ENCODE peak calls at places on chromosomes 6 and 20, in eight cellular contexts. T is uterus; D is aorta; E is tibial artery; U is CD8-positive, alpha-beta T cell; G is pancreas; J is left ventricle myocardium inferior; R is psoas muscle. Y is an unnamed sample.

GRCh38 chr20:58708246-58708931 is 15.8 kb downstream of the NPEPL1 start:
- DNase-seq in D (peak; percentile 64), R (no peak), U (peak; percentile 42), J (peak; percentile 7), T (peak; percentile 7), E (peak; percentile 55), G (peak; percentile 52), Y (no peak)

GRCh38 chr6:134046054-134046453 is 6.4 kb downstream of the SLC2A12 start:
- DNase-seq in U (no peak), J (no peak), D (no peak), E (no peak), R (no peak), T (no peak), G (no peak), Y (no peak)

GRCh38 chr20:58213112-58213511 is 15.3 kb downstream of the ANKRD60 start:
- DNase-seq in R (no peak), D (peak; percentile 42), E (no peak), U (no peak), G (no peak), T (no peak), J (no peak), Y (no peak)

GRCh38 chr6:101069191-101069795 is 188.2 kb upstream of the ASCC3 start:
- DNase-seq in E (no peak), T (no peak), G (no peak), U (no peak), R (no peak), J (no peak), D (no peak), Y (no peak)

GRCh38 chr6:8277769-8278168 is 157.6 kb downstream of the SLC35B3 start:
- DNase-seq in G (no peak), J (no peak), T (no peak), E (no peak), D (no peak), U (no peak), R (no peak), Y (no peak)

GRCh38 chr6:155314773-155315515 is 660 bp upstream of the TFB1M start:
- DNase-seq in G (no peak), E (peak; percentile 78), U (no peak), D (peak; percentile 75), J (peak; percentile 56), T (peak; percentile 36), R (peak; percentile 59), Y (peak; percentile 90)

GRCh38 chr6:166203003-166203640 is 35.5 kb upstream of the TBXT start:
- DNase-seq in U (no peak), T (no peak), E (no peak), J (no peak), G (no peak), R (no peak), D (no peak), Y (no peak)

GRCh38 chr20:35156978-35157377 is 9.8 kb upstream of the EDEM2 start:
- DNase-seq in U (no peak), J (no peak), G (no peak), T (no peak), D (no peak), R (no peak), E (no peak), Y (no peak)

GRCh38 chr6:158016571-158017383 is 35.1 kb downstream of the SYNJ2 start:
- DNase-seq in J (peak; percentile 11), E (peak; percentile 53), R (no peak), D (peak; percentile 47), U (no peak), G (peak; percentile 35), T (no peak), Y (no peak)

GRCh38 chr6:31350973-31351733 is 5.8 kb downstream of the HLA-B start:
- DNase-seq in T (no peak), D (no peak), U (no peak), E (no peak), R (no peak), G (no peak), J (no peak), Y (no peak)

GRCh38 chr20:17202668-17203067 is 24.2 kb upstream of the PCSK2 start:
- DNase-seq in T (no peak), D (no peak), G (no peak), J (no peak), E (no peak), R (no peak), U (no peak), Y (no peak)

GRCh38 chr6:26031595-26032386 is 55.4 kb upstream of the HFE start:
- DNase-seq in U (peak; percentile 88), D (peak; percentile 86), G (peak; percentile 66), R (peak; percentile 55), T (peak; percentile 78), J (peak; percentile 51), E (peak; percentile 86), Y (peak; percentile 98)

GRCh38 chr6:135224037-135224647 is 43.0 kb downstream of the MYB start:
- DNase-seq in G (no peak), U (no peak), D (no peak), E (no peak), R (no peak), T (no peak), J (no peak), Y (no peak)
- H3K4me3 ChIP-seq in G (no peak overlapping the region), U (peak overlapping the region; percentile 21), D (no peak overlapping the region), E (no peak overlapping the region), R (no peak overlapping the region), T (no peak overlapping the region), J (no peak overlapping the region), Y (no peak overlapping the region)

GRCh38 chr20:38979842-38980241 is 17.7 kb downstream of the DHX35 start:
- DNase-seq in D (no peak), R (no peak), U (no peak), E (no peak), G (no peak), J (no peak), T (no peak), Y (no peak)

GRCh38 chr20:38979434-38979833 is 17.3 kb downstream of the DHX35 start:
- DNase-seq in U (no peak), E (no peak), D (no peak), J (no peak), R (no peak), G (no peak), T (no peak), Y (no peak)

GRCh38 chr20:38973107-38973506 is 11.0 kb downstream of the DHX35 start:
- DNase-seq in U (no peak), E (no peak), T (no peak), R (no peak), D (no peak), G (no peak), J (no peak), Y (no peak)

GRCh38 chr20:38973546-38974120 is 11.5 kb downstream of the DHX35 start:
- DNase-seq in J (no peak), R (no peak), U (no peak), D (no peak), T (no peak), G (no peak), E (no peak), Y (peak; percentile 21)

GRCh38 chr20:38975539-38976120 is 13.5 kb downstream of the DHX35 start:
- DNase-seq in G (no peak), J (no peak), R (no peak), E (no peak), D (no peak), T (no peak), U (no peak), Y (no peak)
- H3K36me3 ChIP-seq in G (no peaks in the 10 kb centered on the region), J (peaks cover 33% of the 10 kb centered on the region), R (peaks cover 34% of the 10 kb centered on the region), E (peaks cover 5% of the 10 kb centered on the region), D (no peaks in the 10 kb centered on the region), T (no peaks in the 10 kb centered on the region), U (peaks cover 4% of the 10 kb centered on the region), Y (no peaks in the 10 kb centered on the region)

GRCh38 chr6:110537208-110538123 is 61.1 kb upstream of the SLC22A16 start:
- DNase-seq in U (no peak), J (no peak), T (no peak), R (no peak), E (no peak), D (no peak), G (no peak), Y (peak; percentile 92)
- H3K27ac ChIP-seq in U (no peak overlapping the region), J (peak overlapping the region; percentile 58), T (peak overlapping the region; percentile 59), R (no peak overlapping the region), E (no peak overlapping the region), D (no peak overlapping the region), G (no peak overlapping the region), Y (peak overlapping the region; percentile 96)

GRCh38 chr6:21599074-21599639 is 5.6 kb downstream of the SOX4 start:
- DNase-seq in G (no peak), J (no peak), T (no peak), U (no peak), R (no peak), D (no peak), E (no peak), Y (no peak)
- H3K4me3 ChIP-seq in G (no peak overlapping the region), J (peak overlapping the region; percentile 85), T (no peak overlapping the region), U (no peak overlapping the region), R (no peak overlapping the region), D (no peak overlapping the region), E (no peak overlapping the region), Y (no peak overlapping the region)